ENCODE peak calls at places on chromosomes 11 and 22, in five cellular contexts. One of them, this sample, is unnamed.
A peak's percentile ranks its signal among the peaks of the same experiment; 100 is the strongest.

GRCh38 chr11:114262681-114263509 is 33.3 kb upstream of the NNMT start:
- DNase-seq in NCI-H345: peak; percentile 64
- DNase-seq in progenitor cell of endocrine pancreas: no peak
- DNase-seq in MCF 10A: peak; percentile 51
- DNase-seq in GM23338: peak; percentile 72
- DNase-seq in this sample: peak; percentile 64

GRCh38 chr11:8870461-8871282 is 40.3 kb upstream of the AKIP1 start:
- DNase-seq in NCI-H345: peak; percentile 49
- DNase-seq in progenitor cell of endocrine pancreas: peak; percentile 38
- DNase-seq in MCF 10A: peak; percentile 59
- DNase-seq in GM23338: peak; percentile 75
- DNase-seq in this sample: peak; percentile 88

GRCh38 chr11:119974467-119974866 is 163.4 kb downstream of the TRIM29 start:
- DNase-seq in NCI-H345: no peak
- DNase-seq in progenitor cell of endocrine pancreas: no peak
- DNase-seq in MCF 10A: no peak
- DNase-seq in GM23338: no peak
- DNase-seq in this sample: no peak

GRCh38 chr11:47917643-47918369 is 62.6 kb upstream of the PTPRJ start:
- DNase-seq in NCI-H345: peak; percentile 92
- DNase-seq in progenitor cell of endocrine pancreas: no peak
- DNase-seq in MCF 10A: peak; percentile 50
- DNase-seq in GM23338: peak; percentile 66
- DNase-seq in this sample: no peak

GRCh38 chr11:12280838-12281565 is 96.4 kb upstream of the PARVA start:
- DNase-seq in NCI-H345: no peak
- DNase-seq in progenitor cell of endocrine pancreas: no peak
- DNase-seq in MCF 10A: no peak
- DNase-seq in GM23338: no peak
- DNase-seq in this sample: no peak

GRCh38 chr11:9180784-9181183 is 84.4 kb downstream of the DENND5A start:
- DNase-seq in NCI-H345: no peak
- DNase-seq in progenitor cell of endocrine pancreas: no peak
- DNase-seq in MCF 10A: peak; percentile 21
- DNase-seq in GM23338: no peak
- DNase-seq in this sample: no peak

GRCh38 chr11:32317646-32318045 is 117.7 kb downstream of the WT1 start:
- DNase-seq in NCI-H345: no peak
- DNase-seq in progenitor cell of endocrine pancreas: no peak
- DNase-seq in MCF 10A: no peak
- DNase-seq in GM23338: no peak
- DNase-seq in this sample: no peak

GRCh38 chr22:27159716-27160295 is 502.4 kb downstream of the MIAT start:
- DNase-seq in NCI-H345: no peak
- DNase-seq in progenitor cell of endocrine pancreas: no peak
- DNase-seq in MCF 10A: no peak
- DNase-seq in GM23338: no peak
- DNase-seq in this sample: no peak

GRCh38 chr22:44410396-44411056 is 87.5 kb downstream of the RTL6 start:
- DNase-seq in NCI-H345: peak; percentile 30
- DNase-seq in progenitor cell of endocrine pancreas: no peak
- DNase-seq in MCF 10A: no peak
- DNase-seq in GM23338: no peak
- DNase-seq in this sample: no peak

This sample was measured in D341Med.